ENCODE peak calls at places on chromosomes 12 and 14, in four cellular contexts. T is GM12891, E is DMS153, Y is tibial artery. B is an unnamed sample.

GRCh38 chr14:103909531-103910261 is 18.6 kb upstream of the TDRD9 start:
- DNase-seq in T (no peak), E (no peak), Y (no peak), B (no peak)

GRCh38 chr14:81465507-81466228 is 65.5 kb upstream of the STON2 start:
- DNase-seq in Y (no peak), T (no peak), E (no peak), B (no peak)

GRCh38 chr12:104416160-104416559 is 40.6 kb upstream of the CHST11 start:
- DNase-seq in Y (no peak), T (no peak), E (no peak), B (no peak)

GRCh38 chr12:101792046-101792931 is 38.5 kb downstream of the GNPTAB start:
- DNase-seq in Y (no peak), E (no peak), T (no peak), B (no peak)

GRCh38 chr12:13454991-13455696 is 258.6 kb downstream of the EMP1 start:
- DNase-seq in E (no peak), T (no peak), Y (no peak), B (no peak)

GRCh38 chr14:71659165-71659564 is 273.1 kb upstream of the RGS6 start:
- DNase-seq in E (no peak), T (no peak), Y (no peak), B (no peak)

GRCh38 chr14:77037886-77038511 is 9.5 kb upstream of the IRF2BPL start:
- DNase-seq in Y (peak), T (no peak), E (peak), B (no peak)

GRCh38 chr12:68641138-68641537 is 30.4 kb downstream of the RAP1B start:
- DNase-seq in T (peak), Y (no peak), E (no peak), B (peak)

GRCh38 chr12:7411343-7411742 is 32.6 kb downstream of the CD163L1 start:
- DNase-seq in Y (no peak), T (no peak), E (no peak), B (no peak)

GRCh38 chr14:89304972-89305703 is 111.9 kb downstream of the FOXN3 start:
- DNase-seq in Y (peak), T (no peak), E (peak), B (no peak)

GRCh38 chr12:19847294-19848059 is 408.2 kb downstream of the AEBP2 start:
- DNase-seq in T (no peak), Y (no peak), E (no peak), B (no peak)

GRCh38 chr12:6703631-6704030 is 3.0 kb upstream of the PIANP start:
- DNase-seq in T (no peak), Y (no peak), E (peak), B (no peak)

GRCh38 chr14:93727039-93727740 is 61.1 kb downstream of the PRIMA1 start:
- DNase-seq in Y (no peak), T (no peak), E (no peak), B (no peak)

GRCh38 chr14:98731701-98732100 is 540.3 kb downstream of the BCL11B start:
- DNase-seq in T (no peak), Y (no peak), E (no peak), B (no peak)

GRCh38 chr12:131642101-131642540 is 68.8 kb upstream of the SFSWAP start:
- DNase-seq in Y (no peak), T (no peak), E (no peak), B (no peak)

GRCh38 chr12:24705741-24706358 is 243.1 kb downstream of the BCAT1 start:
- DNase-seq in Y (no peak), T (peak), E (no peak), B (peak)

GRCh38 chr14:105087963-105088811 is 23.0 kb upstream of the GPR132 start:
- DNase-seq in E (no peak), T (no peak), Y (no peak), B (peak)